ENCODE peak calls at places on chromosomes 1 and 21, in ten cellular contexts. One of them, this sample, is unnamed. For H3K27me3, H3K9me3 and H3K4me1, the result is how much of the 10 kb centered on the place peaks cover.

GRCh38 chr1:210715072-210715471 is 386.4 kb downstream of the HHAT start:
- DNase-seq in IMR-90: no peak
- DNase-seq in SJSA1: no peak
- DNase-seq in Peyer's patch: no peak
- DNase-seq in GM23248: no peak
- DNase-seq in uterus: no peak
- DNase-seq in naive thymus-derived CD4-positive, alpha-beta T cell: no peak
- DNase-seq in suprapubic skin: no peak
- DNase-seq in breast epithelium: no peak
- DNase-seq in aorta: no peak
- DNase-seq in this sample: no peak

GRCh38 chr1:160830321-160831153 is 32.1 kb downstream of the CD244 start:
- DNase-seq in breast epithelium: peak
- DNase-seq in SJSA1: peak
- DNase-seq in Peyer's patch: peak
- DNase-seq in suprapubic skin: peak
- DNase-seq in aorta: peak
- DNase-seq in uterus: no peak
- DNase-seq in IMR-90: peak
- DNase-seq in naive thymus-derived CD4-positive, alpha-beta T cell: peak
- DNase-seq in GM23248: peak
- DNase-seq in this sample: peak

GRCh38 chr21:44907966-44908364 is 12.7 kb downstream of the ITGB2 start:
- DNase-seq in breast epithelium: no peak
- DNase-seq in SJSA1: no peak
- DNase-seq in uterus: no peak
- DNase-seq in Peyer's patch: no peak
- DNase-seq in GM23248: peak
- DNase-seq in IMR-90: no peak
- DNase-seq in suprapubic skin: no peak
- DNase-seq in naive thymus-derived CD4-positive, alpha-beta T cell: no peak
- DNase-seq in aorta: peak
- DNase-seq in this sample: no peak

GRCh38 chr21:31521515-31521914 is 138.0 kb upstream of the SOD1 start:
- DNase-seq in suprapubic skin: no peak
- DNase-seq in SJSA1: no peak
- DNase-seq in IMR-90: no peak
- DNase-seq in breast epithelium: no peak
- DNase-seq in aorta: no peak
- DNase-seq in naive thymus-derived CD4-positive, alpha-beta T cell: no peak
- DNase-seq in Peyer's patch: no peak
- DNase-seq in GM23248: no peak
- DNase-seq in uterus: no peak
- DNase-seq in this sample: no peak

GRCh38 chr1:84156210-84156621 is 12.1 kb downstream of the PRKACB start:
- DNase-seq in naive thymus-derived CD4-positive, alpha-beta T cell: no peak
- DNase-seq in GM23248: peak
- DNase-seq in IMR-90: peak
- DNase-seq in suprapubic skin: no peak
- DNase-seq in breast epithelium: no peak
- DNase-seq in uterus: no peak
- DNase-seq in Peyer's patch: no peak
- DNase-seq in aorta: no peak
- DNase-seq in SJSA1: peak
- DNase-seq in this sample: no peak

GRCh38 chr1:64474639-64475038 is 4.7 kb downstream of the CACHD1 start:
- DNase-seq in breast epithelium: peak
- DNase-seq in uterus: peak
- DNase-seq in GM23248: peak
- DNase-seq in suprapubic skin: no peak
- DNase-seq in naive thymus-derived CD4-positive, alpha-beta T cell: no peak
- DNase-seq in aorta: peak
- DNase-seq in IMR-90: no peak
- DNase-seq in SJSA1: no peak
- DNase-seq in Peyer's patch: no peak
- DNase-seq in this sample: no peak

GRCh38 chr1:37478451-37478871 is 4.1 kb downstream of the ZC3H12A start:
- DNase-seq in uterus: no peak
- DNase-seq in IMR-90: peak
- DNase-seq in breast epithelium: no peak
- DNase-seq in suprapubic skin: no peak
- DNase-seq in naive thymus-derived CD4-positive, alpha-beta T cell: no peak
- DNase-seq in GM23248: peak
- DNase-seq in Peyer's patch: no peak
- DNase-seq in aorta: no peak
- DNase-seq in SJSA1: no peak
- DNase-seq in this sample: no peak

GRCh38 chr1:64318428-64318827 is 115.0 kb downstream of the UBE2U start:
- DNase-seq in naive thymus-derived CD4-positive, alpha-beta T cell: no peak
- DNase-seq in uterus: no peak
- DNase-seq in aorta: no peak
- DNase-seq in GM23248: no peak
- DNase-seq in IMR-90: no peak
- DNase-seq in suprapubic skin: no peak
- DNase-seq in Peyer's patch: no peak
- DNase-seq in breast epithelium: no peak
- DNase-seq in SJSA1: no peak
- DNase-seq in this sample: no peak

GRCh38 chr1:197081117-197081753 is 14.2 kb upstream of the F13B start:
- DNase-seq in aorta: no peak
- DNase-seq in naive thymus-derived CD4-positive, alpha-beta T cell: no peak
- DNase-seq in GM23248: no peak
- DNase-seq in uterus: no peak
- DNase-seq in Peyer's patch: no peak
- DNase-seq in breast epithelium: no peak
- DNase-seq in SJSA1: no peak
- DNase-seq in suprapubic skin: no peak
- DNase-seq in IMR-90: no peak
- DNase-seq in this sample: no peak

GRCh38 chr1:156295391-156295947 is at the start of gene GLMP:
- DNase-seq in SJSA1: peak
- DNase-seq in breast epithelium: peak
- DNase-seq in naive thymus-derived CD4-positive, alpha-beta T cell: peak
- DNase-seq in aorta: peak
- DNase-seq in Peyer's patch: peak
- DNase-seq in suprapubic skin: no peak
- DNase-seq in uterus: peak
- DNase-seq in IMR-90: peak
- DNase-seq in GM23248: peak
- DNase-seq in this sample: peak

GRCh38 chr1:165073402-165074007 is 283.0 kb downstream of the LMX1A start:
- DNase-seq in naive thymus-derived CD4-positive, alpha-beta T cell: no peak
- DNase-seq in aorta: no peak
- DNase-seq in Peyer's patch: no peak
- DNase-seq in breast epithelium: no peak
- DNase-seq in GM23248: peak
- DNase-seq in SJSA1: peak
- DNase-seq in uterus: no peak
- DNase-seq in suprapubic skin: no peak
- DNase-seq in IMR-90: peak
- DNase-seq in this sample: no peak

GRCh38 chr21:41521489-41522027 is 13.6 kb upstream of the TMPRSS2 start:
- DNase-seq in SJSA1: no peak
- DNase-seq in aorta: no peak
- DNase-seq in breast epithelium: no peak
- DNase-seq in Peyer's patch: no peak
- DNase-seq in naive thymus-derived CD4-positive, alpha-beta T cell: no peak
- DNase-seq in IMR-90: no peak
- DNase-seq in GM23248: no peak
- DNase-seq in uterus: no peak
- DNase-seq in suprapubic skin: no peak
- DNase-seq in this sample: no peak

GRCh38 chr21:41520560-41521442 is 12.8 kb upstream of the TMPRSS2 start:
- DNase-seq in GM23248: no peak
- DNase-seq in aorta: no peak
- DNase-seq in uterus: no peak
- DNase-seq in SJSA1: no peak
- DNase-seq in suprapubic skin: no peak
- DNase-seq in IMR-90: no peak
- DNase-seq in naive thymus-derived CD4-positive, alpha-beta T cell: no peak
- DNase-seq in Peyer's patch: no peak
- DNase-seq in breast epithelium: no peak
- DNase-seq in this sample: no peak

GRCh38 chr21:41523175-41523574 is 15.2 kb upstream of the TMPRSS2 start:
- DNase-seq in SJSA1: no peak
- DNase-seq in GM23248: no peak
- DNase-seq in suprapubic skin: no peak
- DNase-seq in breast epithelium: no peak
- DNase-seq in aorta: no peak
- DNase-seq in Peyer's patch: no peak
- DNase-seq in naive thymus-derived CD4-positive, alpha-beta T cell: no peak
- DNase-seq in uterus: no peak
- DNase-seq in IMR-90: no peak
- DNase-seq in this sample: no peak

GRCh38 chr21:41518757-41519156 is 10.8 kb upstream of the TMPRSS2 start:
- DNase-seq in SJSA1: no peak
- DNase-seq in Peyer's patch: no peak
- DNase-seq in aorta: no peak
- DNase-seq in naive thymus-derived CD4-positive, alpha-beta T cell: no peak
- DNase-seq in IMR-90: no peak
- DNase-seq in suprapubic skin: no peak
- DNase-seq in GM23248: no peak
- DNase-seq in breast epithelium: no peak
- DNase-seq in uterus: no peak
- DNase-seq in this sample: no peak

DNA sequence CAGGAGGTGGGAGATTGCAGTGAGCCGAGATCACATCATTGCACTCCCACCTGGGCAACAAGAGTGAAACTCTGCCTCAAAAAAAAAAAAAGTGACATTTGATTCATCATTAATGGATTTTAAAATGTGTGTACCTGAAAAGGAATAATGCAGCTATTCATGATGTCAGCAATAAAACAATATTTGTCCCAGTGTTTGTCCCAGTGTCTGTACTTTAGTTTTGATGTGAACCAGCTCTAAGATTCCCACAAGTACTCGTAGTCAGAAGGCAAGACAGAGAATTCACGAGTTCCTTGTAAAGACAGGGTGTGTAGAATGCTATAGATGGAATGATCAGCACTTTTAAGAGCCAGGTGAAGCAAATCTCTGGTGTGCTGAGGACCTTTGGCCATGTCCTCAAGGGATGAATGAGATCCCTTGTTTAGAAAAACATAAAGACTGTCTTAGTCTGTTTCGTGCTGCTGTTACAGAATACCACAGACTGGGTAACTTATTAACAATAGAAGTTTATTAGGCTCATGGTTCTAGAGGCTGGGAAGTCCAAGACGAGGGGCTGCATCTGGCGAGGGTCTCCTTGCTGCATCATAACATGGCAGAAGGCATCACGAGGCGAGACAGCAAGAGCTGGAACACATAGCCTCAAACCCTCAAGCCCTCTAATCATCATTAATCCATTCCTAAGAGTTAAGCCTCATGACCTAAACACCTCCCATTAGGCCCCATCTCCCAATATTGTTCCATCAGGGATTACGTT is 12.0 kb upstream of the TMPRSS2 start:
- DNase-seq in uterus: no peak
- DNase-seq in naive thymus-derived CD4-positive, alpha-beta T cell: no peak
- DNase-seq in Peyer's patch: no peak
- DNase-seq in breast epithelium: no peak
- DNase-seq in aorta: no peak
- DNase-seq in suprapubic skin: no peak
- DNase-seq in IMR-90: no peak
- DNase-seq in SJSA1: no peak
- DNase-seq in GM23248: no peak
- DNase-seq in this sample: no peak
- H3K27me3 ChIP-seq in uterus: under half
- H3K27me3 ChIP-seq in naive thymus-derived CD4-positive, alpha-beta T cell: under half
- H3K27me3 ChIP-seq in Peyer's patch: under half
- H3K27me3 ChIP-seq in breast epithelium: under half
- H3K27me3 ChIP-seq in aorta: under half
- H3K27me3 ChIP-seq in suprapubic skin: under half
- H3K27me3 ChIP-seq in IMR-90: under half
- H3K27me3 ChIP-seq in SJSA1: under half
- H3K27me3 ChIP-seq in GM23248: under half
- H3K27me3 ChIP-seq in this sample: under half

GRCh38 chr1:155017946-155018316 is 15.3 kb downstream of the ZBTB7B start:
- DNase-seq in IMR-90: no peak
- DNase-seq in SJSA1: no peak
- DNase-seq in Peyer's patch: no peak
- DNase-seq in suprapubic skin: no peak
- DNase-seq in breast epithelium: no peak
- DNase-seq in GM23248: no peak
- DNase-seq in aorta: no peak
- DNase-seq in naive thymus-derived CD4-positive, alpha-beta T cell: no peak
- DNase-seq in uterus: no peak
- DNase-seq in this sample: no peak
- H3K9me3 ChIP-seq in IMR-90: under half
- H3K9me3 ChIP-seq in SJSA1: under half
- H3K9me3 ChIP-seq in Peyer's patch: under half
- H3K9me3 ChIP-seq in suprapubic skin: under half
- H3K9me3 ChIP-seq in breast epithelium: under half
- H3K9me3 ChIP-seq in GM23248: under half
- H3K9me3 ChIP-seq in aorta: under half
- H3K9me3 ChIP-seq in naive thymus-derived CD4-positive, alpha-beta T cell: under half
- H3K9me3 ChIP-seq in uterus: under half
- H3K9me3 ChIP-seq in this sample: under half

DNA sequence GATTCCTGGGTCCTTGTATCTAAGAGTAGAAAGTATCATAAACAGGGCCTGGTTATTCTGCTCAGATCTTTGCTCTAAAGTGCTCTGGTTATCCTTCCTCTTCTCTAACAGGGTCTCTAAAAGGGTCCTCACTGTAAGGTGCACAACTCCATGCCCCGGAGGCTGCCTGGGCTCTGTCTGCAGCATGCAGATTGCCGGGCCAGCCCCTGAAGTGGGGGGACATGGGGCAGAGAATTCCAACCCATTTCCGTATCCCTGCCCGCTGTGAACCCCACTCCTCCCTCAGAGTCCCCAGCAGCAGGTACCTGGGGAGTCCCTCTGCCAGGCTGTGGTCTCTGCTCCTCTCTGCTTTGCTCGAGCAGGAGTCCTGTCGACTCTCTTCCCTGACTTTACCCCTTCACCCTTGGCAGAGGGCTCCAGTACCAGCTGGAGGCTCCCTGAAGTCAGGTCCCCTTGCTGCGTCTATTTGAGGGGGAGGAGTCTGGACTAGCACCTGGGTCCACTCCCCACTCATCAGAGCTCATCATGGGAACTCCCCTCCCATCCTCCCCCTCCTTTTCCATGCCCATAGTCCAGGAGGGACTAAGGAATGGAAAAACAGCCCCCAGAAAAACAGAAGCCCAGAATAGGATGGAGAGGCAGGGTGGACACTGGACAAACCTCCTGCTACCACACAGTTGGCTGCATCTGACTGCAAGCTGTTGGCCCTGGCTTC is 12.1 kb downstream of the BLACAT1 start:
- DNase-seq in SJSA1: no peak
- DNase-seq in IMR-90: no peak
- DNase-seq in suprapubic skin: no peak
- DNase-seq in breast epithelium: no peak
- DNase-seq in GM23248: no peak
- DNase-seq in naive thymus-derived CD4-positive, alpha-beta T cell: no peak
- DNase-seq in uterus: no peak
- DNase-seq in aorta: no peak
- DNase-seq in Peyer's patch: no peak
- DNase-seq in this sample: no peak
- H3K4me1 ChIP-seq in SJSA1: under half
- H3K4me1 ChIP-seq in IMR-90: under half
- H3K4me1 ChIP-seq in suprapubic skin: under half
- H3K4me1 ChIP-seq in breast epithelium: under half
- H3K4me1 ChIP-seq in GM23248: under half
- H3K4me1 ChIP-seq in naive thymus-derived CD4-positive, alpha-beta T cell: under half
- H3K4me1 ChIP-seq in uterus: under half
- H3K4me1 ChIP-seq in aorta: under half
- H3K4me1 ChIP-seq in Peyer's patch: under half
- H3K4me1 ChIP-seq in this sample: under half

GRCh38 chr1:46457178-46457577 is 32.5 kb upstream of the DMBX1 start:
- DNase-seq in SJSA1: no peak
- DNase-seq in suprapubic skin: no peak
- DNase-seq in aorta: no peak
- DNase-seq in IMR-90: no peak
- DNase-seq in naive thymus-derived CD4-positive, alpha-beta T cell: no peak
- DNase-seq in GM23248: no peak
- DNase-seq in breast epithelium: no peak
- DNase-seq in uterus: no peak
- DNase-seq in Peyer's patch: no peak
- DNase-seq in this sample: no peak
- H3K27me3 ChIP-seq in SJSA1: under half
- H3K27me3 ChIP-seq in suprapubic skin: under half
- H3K27me3 ChIP-seq in aorta: under half
- H3K27me3 ChIP-seq in IMR-90: half or more
- H3K27me3 ChIP-seq in naive thymus-derived CD4-positive, alpha-beta T cell: under half
- H3K27me3 ChIP-seq in GM23248: under half
- H3K27me3 ChIP-seq in breast epithelium: under half
- H3K27me3 ChIP-seq in uterus: under half
- H3K27me3 ChIP-seq in Peyer's patch: under half
- H3K27me3 ChIP-seq in this sample: under half